ENCODE peak calls at places on chromosome 3, in seven cellular contexts. V is AG09319, Q is astrocyte of the spinal cord, J is Calu3, A is astrocyte of the cerebellum, B is choroid plexus epithelial cell, D is keratinocyte. C is an unnamed sample.

GRCh38 chr3:50675179-50676030 is 678 bp downstream of the DOCK3 start:
- DNase-seq in V (no peak), Q (no peak), J (peak; percentile 63), A (no peak), B (no peak), D (no peak), C (peak; percentile 55)

GRCh38 chr3:124217542-124217941 is 225.6 kb upstream of the ROPN1 start:
- DNase-seq in V (peak; percentile 24), Q (peak; percentile 74), J (peak; percentile 63), A (peak; percentile 78), B (peak; percentile 85), D (peak; percentile 42), C (peak; percentile 28)

GRCh38 chr3:32340039-32340438 is 51.6 kb upstream of the CMTM7 start:
- DNase-seq in V (no peak), Q (peak; percentile 50), J (peak; percentile 13), A (peak; percentile 37), B (peak; percentile 84), D (no peak), C (no peak)

GRCh38 chr3:67710396-67710795 is 56.0 kb upstream of the SUCLG2 start:
- DNase-seq in V (no peak), Q (no peak), J (no peak), A (no peak), B (no peak), D (no peak), C (no peak)

GRCh38 chr3:134079111-134079531 is 49.4 kb upstream of the SLCO2A1 start:
- DNase-seq in V (no peak), Q (no peak), J (no peak), A (no peak), B (no peak), D (no peak), C (no peak)

GRCh38 chr3:63967675-63968611 is 55.4 kb downstream of the PSMD6 start:
- DNase-seq in V (no peak), Q (peak; percentile 69), J (peak; percentile 22), A (peak; percentile 46), B (peak; percentile 86), D (no peak), C (peak; percentile 30)

GRCh38 chr3:111627092-111627491 is 31.9 kb upstream of the ZBED2 start:
- DNase-seq in V (no peak), Q (no peak), J (no peak), A (no peak), B (peak; percentile 9), D (no peak), C (no peak)

GRCh38 chr3:2635511-2635910 is 474.7 kb downstream of the IL5RA start:
- DNase-seq in V (no peak), Q (no peak), J (no peak), A (no peak), B (no peak), D (no peak), C (no peak)

GRCh38 chr3:66416556-66417304 is 84.1 kb downstream of the LRIG1 start:
- DNase-seq in V (no peak), Q (no peak), J (no peak), A (no peak), B (no peak), D (no peak), C (no peak)

GRCh38 chr3:16151109-16151508 is 23.4 kb upstream of the GALNT15 start:
- DNase-seq in V (peak; percentile 74), Q (peak; percentile 86), J (no peak), A (peak; percentile 68), B (peak; percentile 93), D (no peak), C (peak; percentile 79)

GRCh38 chr3:48919215-48920138 is 835 bp downstream of the ARIH2 start:
- DNase-seq in V (no peak), Q (peak; percentile 41), J (peak; percentile 45), A (no peak), B (peak; percentile 50), D (no peak), C (peak; percentile 20)

GRCh38 chr3:155079795-155080546 is at the start of gene MME:
- DNase-seq in V (peak; percentile 39), Q (peak; percentile 63), J (peak; percentile 58), A (no peak), B (peak; percentile 69), D (no peak), C (peak; percentile 29)

GRCh38 chr3:89698208-89698830 is 590.9 kb downstream of the EPHA3 start:
- DNase-seq in V (no peak), Q (no peak), J (no peak), A (no peak), B (peak; percentile 27), D (no peak), C (no peak)

GRCh38 chr3:12755754-12756153 is 3.3 kb downstream of the TMEM40 start:
- DNase-seq in V (no peak), Q (no peak), J (no peak), A (no peak), B (no peak), D (no peak), C (no peak)

GRCh38 chr3:123067689-123068226 is 933 bp downstream of the PDIA5 start:
- DNase-seq in V (no peak), Q (no peak), J (peak; percentile 13), A (no peak), B (no peak), D (no peak), C (no peak)

GRCh38 chr3:136075218-136075808 is 109.8 kb downstream of the PPP2R3A start:
- DNase-seq in V (peak; percentile 59), Q (peak; percentile 79), J (peak; percentile 81), A (peak; percentile 79), B (peak; percentile 92), D (no peak), C (peak; percentile 53)

GRCh38 chr3:54393150-54393549 is 270.8 kb downstream of the CACNA2D3 start:
- DNase-seq in V (no peak), Q (no peak), J (no peak), A (no peak), B (no peak), D (no peak), C (no peak)

GRCh38 chr3:11204697-11205397 is 50.6 kb downstream of the HRH1 start:
- DNase-seq in V (no peak), Q (peak; percentile 67), J (no peak), A (no peak), B (peak; percentile 71), D (no peak), C (no peak)

GRCh38 chr3:30161370-30161769 is 445.0 kb upstream of the TGFBR2 start:
- DNase-seq in V (peak; percentile 3), Q (peak; percentile 13), J (no peak), A (no peak), B (peak; percentile 91), D (no peak), C (no peak)

GRCh38 chr3:43768594-43768993 is 77.9 kb downstream of the ABHD5 start:
- DNase-seq in V (peak; percentile 67), Q (no peak), J (no peak), A (no peak), B (peak; percentile 61), D (no peak), C (peak; percentile 25)

GRCh38 chr3:44886561-44886960 is 12.2 kb downstream of the TGM4 start:
- DNase-seq in V (no peak), Q (peak; percentile 12), J (peak; percentile 34), A (no peak), B (peak; percentile 40), D (peak; percentile 93), C (no peak)

GRCh38 chr3:66076861-66077495 is 38.3 kb upstream of the MAGI1 start:
- DNase-seq in V (peak; percentile 87), Q (no peak), J (no peak), A (no peak), B (peak; percentile 34), D (no peak), C (no peak)

DNA sequence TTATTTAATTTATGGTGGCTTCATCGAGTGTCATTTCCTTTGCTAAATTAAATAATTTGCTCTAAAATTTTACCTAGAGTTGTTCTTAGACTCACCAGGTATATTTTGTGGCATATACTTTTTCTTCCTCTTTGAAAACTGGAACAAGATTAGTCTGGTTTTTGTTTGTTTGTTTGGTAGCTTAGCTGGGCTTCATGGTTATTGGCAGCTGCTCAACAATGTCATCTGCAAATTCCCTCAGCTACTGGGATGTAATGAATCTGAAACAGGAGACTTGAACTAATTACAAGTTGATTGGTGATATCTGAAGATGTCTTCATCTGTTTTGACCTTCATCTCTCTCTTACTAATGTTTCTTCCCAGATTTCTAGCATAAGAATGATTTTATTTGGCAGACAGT is 270.5 kb upstream of the P2RY1 start:
- DNase-seq in V (no peak), Q (no peak), J (no peak), A (no peak), B (peak; percentile 70), D (no peak), C (no peak)
- TF ChIP-seq CTCF in V (no peak), Q (no peak), J (no peak), A (no peak), B (no peak), D (no peak), C (no peak)

GRCh38 chr3:170622369-170623159 is 36.7 kb upstream of the SLC7A14 start:
- DNase-seq in V (peak; percentile 97), Q (peak; percentile 67), J (no peak), A (no peak), B (peak; percentile 92), D (no peak), C (peak; percentile 34)
- TF ChIP-seq CTCF in V (peak; percentile 8), Q (no peak), J (no peak), A (no peak), B (peak; percentile 21), D (no peak), C (no peak)

GRCh38 chr3:53114011-53114400 is 16.2 kb downstream of the RFT1 start:
- DNase-seq in V (peak; percentile 40), Q (peak; percentile 75), J (peak; percentile 85), A (peak; percentile 64), B (peak; percentile 87), D (no peak), C (peak; percentile 77)

GRCh38 chr3:53113293-53114010 is 16.8 kb downstream of the RFT1 start:
- DNase-seq in V (no peak), Q (no peak), J (no peak), A (no peak), B (peak; percentile 23), D (no peak), C (peak; percentile 78)

GRCh38 chr3:53109190-53109589 is 21.0 kb downstream of the RFT1 start:
- DNase-seq in V (peak; percentile 10), Q (peak; percentile 76), J (no peak), A (peak; percentile 68), B (peak; percentile 90), D (no peak), C (no peak)

GRCh38 chr3:53114412-53115074 is 15.7 kb downstream of the RFT1 start:
- DNase-seq in V (no peak), Q (no peak), J (no peak), A (no peak), B (no peak), D (no peak), C (no peak)

GRCh38 chr3:53109822-53110771 is 20.1 kb downstream of the RFT1 start:
- DNase-seq in V (peak; percentile 75), Q (peak; percentile 50), J (peak; percentile 24), A (no peak), B (peak; percentile 95), D (no peak), C (peak; percentile 47)
- TF ChIP-seq CTCF in V (peak; percentile 87), Q (peak; percentile 60), J (no peak), A (peak; percentile 41), B (peak; percentile 94), D (peak; percentile 81), C (peak; percentile 61)

DNA sequence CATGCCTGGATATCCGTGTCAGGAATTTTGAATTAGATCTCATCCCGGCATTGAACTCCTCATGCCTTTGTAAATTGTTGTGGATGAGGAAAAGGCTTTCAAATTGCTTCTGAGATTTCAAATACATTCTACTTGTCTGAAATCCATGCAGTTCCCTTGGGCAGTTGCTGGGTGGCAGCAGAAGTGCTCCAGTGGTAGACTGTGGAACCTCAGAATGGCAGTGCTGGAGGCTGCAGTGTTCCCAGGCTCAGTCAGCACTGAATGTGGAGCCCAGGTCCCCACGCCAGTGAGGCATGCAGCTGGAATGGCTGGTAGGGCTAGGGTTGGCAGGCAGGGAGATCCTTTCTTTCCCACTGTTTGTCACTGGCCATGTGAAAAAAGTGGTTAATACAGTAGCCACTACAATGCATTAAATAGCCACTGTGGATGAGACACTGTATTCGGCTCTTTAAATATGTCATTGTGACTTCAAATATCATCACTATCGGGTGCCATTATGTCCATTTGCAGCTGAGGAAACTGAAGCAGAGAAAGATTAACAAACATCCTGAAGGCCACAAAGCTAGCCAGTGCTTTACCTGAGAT is 98.6 kb downstream of the TPRG1 start:
- DNase-seq in V (peak; percentile 41), Q (peak; percentile 85), J (peak; percentile 84), A (peak; percentile 71), B (peak; percentile 89), D (peak; percentile 66), C (peak; percentile 19)
- TF ChIP-seq CTCF in V (peak; percentile 83), Q (peak; percentile 86), J (peak; percentile 86), A (peak; percentile 92), B (peak; percentile 92), D (peak; percentile 87), C (peak; percentile 63)

C was measured in left ventricle myocardium inferior.